ENCODE peak calls at places on chromosomes 6 and 20, in eight cellular contexts. H is stimulated activated CD4-positive, alpha-beta T cell treated with anti-CD3 and anti-CD28 coated beads, Interleukin-12 subunit alpha, Interleukin-12 subunit beta, amount 100 ng/mL, for 24 hours; A is dermis microvascular lymphatic vessel endothelial cell; X is fibroblast of mammary gland; Q is WTC11; Y is germinal center; C is mucosa of gallbladder; S is midbrain. E is an unnamed sample.

GRCh38 chr20:64116541-64117423 is 9.4 kb upstream of the NPBWR2 start:
- DNase-seq in H (no peak), A (no peak), X (no peak), Q (no peak), Y (no peak), C (no peak), S (no peak), E (no peak)

GRCh38 chr20:46970937-46971630 is 76.4 kb downstream of the EYA2 start:
- DNase-seq in H (no peak), A (no peak), X (peak; percentile 84), Q (peak; percentile 42), Y (peak; percentile 26), C (peak; percentile 18), S (peak; percentile 34), E (peak; percentile 9)

GRCh38 chr6:163620670-163621330 is 206.3 kb downstream of the QKI start:
- DNase-seq in H (no peak), A (no peak), X (no peak), Q (no peak), Y (no peak), C (no peak), S (no peak), E (no peak)

GRCh38 chr20:1323256-1323655 is 5.7 kb downstream of the SDCBP2 start:
- DNase-seq in H (no peak), A (peak; percentile 40), X (peak; percentile 57), Q (no peak), Y (no peak), C (no peak), S (no peak), E (peak; percentile 61)

GRCh38 chr6:163572612-163573011 is 158.1 kb downstream of the QKI start:
- DNase-seq in H (no peak), A (no peak), X (peak; percentile 22), Q (no peak), Y (no peak), C (no peak), S (no peak), E (peak; percentile 69)

GRCh38 chr6:12160350-12160749 is 129.8 kb upstream of the EDN1 start:
- DNase-seq in H (no peak), A (no peak), X (peak; percentile 86), Q (no peak), Y (no peak), C (no peak), S (peak; percentile 30), E (peak; percentile 79)

GRCh38 chr20:51666126-51666525 is 102.1 kb downstream of the ATP9A start:
- DNase-seq in H (no peak), A (no peak), X (no peak), Q (no peak), Y (no peak), C (no peak), S (no peak), E (no peak)

GRCh38 chr6:31058128-31058894 is 48.0 kb downstream of the MUC22 start:
- DNase-seq in H (no peak), A (peak; percentile 78), X (peak; percentile 97), Q (no peak), Y (no peak), C (peak; percentile 17), S (peak; percentile 67), E (peak; percentile 92)

GRCh38 chr6:125753218-125753936 is 3.9 kb downstream of the HEY2 start:
- DNase-seq in H (no peak), A (peak; percentile 35), X (peak; percentile 49), Q (no peak), Y (no peak), C (no peak), S (peak; percentile 62), E (peak; percentile 52)

GRCh38 chr20:62370115-62370806 is 3.1 kb upstream of the LAMA5 start:
- DNase-seq in H (no peak), A (no peak), X (peak; percentile 84), Q (no peak), Y (no peak), C (no peak), S (no peak), E (no peak)

GRCh38 chr20:49381558-49382493 is 100.6 kb downstream of the KCNB1 start:
- DNase-seq in H (no peak), A (no peak), X (peak; percentile 59), Q (no peak), Y (no peak), C (peak; percentile 73), S (peak; percentile 78), E (no peak)